ENCODE peak calls at places on chromosome 17, in five cellular contexts. V, N, W, A and Z are unnamed samples.

GRCh38 chr17:17350491-17351355 is 47.5 kb downstream of the NT5M start:
- DNase-seq in V (no peak), N (no peak), A (no peak), W (no peak), Z (no peak)

GRCh38 chr17:73564856-73565255 is 79.4 kb downstream of the SDK2 start:
- DNase-seq in V (no peak), A (no peak), N (no peak), W (no peak), Z (no peak)

GRCh38 chr17:36641877-36642845 is 40.8 kb downstream of the MRM1 start:
- DNase-seq in N (no peak), V (no peak), W (peak; percentile 18), A (no peak), Z (no peak)

GRCh38 chr17:6384481-6384880 is 50.4 kb downstream of the AIPL1 start:
- DNase-seq in W (no peak), N (no peak), V (no peak), A (no peak), Z (no peak)

GRCh38 chr17:8056232-8056975 is 17.5 kb downstream of the ALOX15B start:
- DNase-seq in A (peak; percentile 60), W (no peak), V (no peak), N (no peak), Z (no peak)

GRCh38 chr17:41682611-41683010 is 6.1 kb upstream of the EIF1 start:
- DNase-seq in W (no peak), V (no peak), N (no peak), A (no peak), Z (no peak)

GRCh38 chr17:62882878-62883277 is 74.8 kb upstream of the MARCHF10 start:
- DNase-seq in V (no peak), W (no peak), A (no peak), N (no peak), Z (no peak)

GRCh38 chr17:65027305-65027704 is 29.2 kb downstream of the GNA13 start:
- DNase-seq in V (no peak), A (peak; percentile 62), W (peak; percentile 8), N (peak; percentile 52), Z (no peak)

GRCh38 chr17:71975998-71976649 is 144.7 kb upstream of the SOX9 start:
- DNase-seq in A (no peak), N (no peak), W (peak; percentile 13), V (no peak), Z (no peak)

GRCh38 chr17:48051706-48052486 is 3.7 kb downstream of the NFE2L1 start:
- DNase-seq in W (no peak), V (peak; percentile 57), N (no peak), A (no peak), Z (peak; percentile 24)

GRCh38 chr17:79902146-79902791 is 63.0 kb upstream of the CBX4 start:
- DNase-seq in A (no peak), W (no peak), N (no peak), V (no peak), Z (no peak)

GRCh38 chr17:81405382-81406005 is 10.2 kb downstream of the BAHCC1 start:
- DNase-seq in N (no peak), W (no peak), A (no peak), V (no peak), Z (no peak)

GRCh38 chr17:60141111-60142018 is 8.4 kb upstream of the CA4 start:
- DNase-seq in V (no peak), A (no peak), N (no peak), W (no peak), Z (no peak)

GRCh38 chr17:78597923-78598545 is 20.8 kb upstream of the DNAH17 start:
- DNase-seq in W (no peak), A (no peak), V (no peak), N (no peak), Z (no peak)

GRCh38 chr17:78072961-78073360 is 55.6 kb downstream of the TMC6 start:
- DNase-seq in V (no peak), N (no peak), W (no peak), A (no peak), Z (no peak)